ENCODE peak calls at places on chromosomes 16 and 17, in four cellular contexts. A is mammary epithelial cell, P is neural progenitor cell, H is A673. Y is an unnamed sample.

GRCh38 chr16:75971334-75971733 is 245.0 kb upstream of the CPHXL start:
- DNase-seq in A (no peak), P (no peak), H (no peak), Y (no peak)

GRCh38 chr17:52032454-52032853 is 126.1 kb downstream of the CA10 start:
- DNase-seq in A (no peak), P (no peak), H (no peak), Y (no peak)

GRCh38 chr16:10983175-10983558 is 38.8 kb downstream of the CLEC16A start:
- DNase-seq in A (no peak), P (no peak), H (no peak), Y (no peak)

GRCh38 chr17:61624951-61625350 is 33.9 kb upstream of the NACA2 start:
- DNase-seq in A (no peak), P (no peak), H (no peak), Y (no peak)

GRCh38 chr16:80718480-80719220 is 85.7 kb downstream of the CDYL2 start:
- DNase-seq in A (peak), P (peak), H (no peak), Y (no peak)

GRCh38 chr17:15289285-15290185 is 24.4 kb upstream of the PMP22 start:
- DNase-seq in A (no peak), P (no peak), H (no peak), Y (no peak)

GRCh38 chr16:86848821-86849220 is 270.5 kb downstream of the FOXL1 start:
- DNase-seq in A (no peak), P (no peak), H (no peak), Y (no peak)

GRCh38 chr16:15966420-15967222 is 17.2 kb downstream of the ABCC1 start:
- DNase-seq in A (peak), P (no peak), H (no peak), Y (no peak)

GRCh38 chr17:59513934-59514841 is 51.2 kb upstream of the DHX40 start:
- DNase-seq in A (peak), P (peak), H (peak), Y (peak)

GRCh38 chr17:78568051-78568450 is 9.1 kb downstream of the DNAH17 start:
- DNase-seq in A (no peak), P (no peak), H (no peak), Y (no peak)

GRCh38 chr17:29212681-29213121 is 32.5 kb upstream of the MYO18A start:
- DNase-seq in A (peak), P (no peak), H (no peak), Y (no peak)

GRCh38 chr16:456891-457483 is 31.5 kb downstream of the RAB11FIP3 start:
- DNase-seq in A (no peak), P (no peak), H (no peak), Y (no peak)

GRCh38 chr17:38469875-38470274 is 41.6 kb downstream of the ARHGAP23 start:
- DNase-seq in A (no peak), P (no peak), H (no peak), Y (no peak)

GRCh38 chr16:49437344-49437743 is 63.7 kb downstream of the C16orf78 start:
- DNase-seq in A (no peak), P (no peak), H (no peak), Y (no peak)

GRCh38 chr16:54921229-54921824 is 9.3 kb upstream of the IRX5 start:
- DNase-seq in A (peak), P (no peak), H (no peak), Y (no peak)

GRCh38 chr17:75417054-75417453 is 11.6 kb upstream of the GRB2 start:
- DNase-seq in A (no peak), P (no peak), H (no peak), Y (no peak)

GRCh38 chr16:53821957-53822625 is 118.1 kb downstream of the FTO start:
- DNase-seq in A (peak), P (no peak), H (no peak), Y (no peak)

GRCh38 chr17:33628500-33629336 is 335.6 kb upstream of the ASIC2 start:
- DNase-seq in A (no peak), P (no peak), H (no peak), Y (no peak)

GRCh38 chr16:85659805-85660511 is 28.8 kb downstream of the GINS2 start:
- DNase-seq in A (peak), P (peak), H (peak), Y (peak)

GRCh38 chr17:50425001-50425681 is 877 bp upstream of the ACSF2 start:
- DNase-seq in A (no peak), P (no peak), H (no peak), Y (no peak)

GRCh38 chr16:88599825-88600538 is 29.8 kb downstream of the ZC3H18 start:
- DNase-seq in A (no peak), P (no peak), H (no peak), Y (no peak)

GRCh38 chr17:76539631-76540271 is at the start of gene PRCD:
- DNase-seq in A (no peak), P (peak), H (no peak), Y (no peak)

GRCh38 chr17:65515959-65516948 is 45.2 kb downstream of the AXIN2 start:
- DNase-seq in A (no peak), P (no peak), H (no peak), Y (no peak)

GRCh38 chr16:85281181-85281580 is 168.9 kb upstream of the CIBAR2 start:
- DNase-seq in A (no peak), P (no peak), H (no peak), Y (no peak)

GRCh38 chr17:12625092-12625491 is 40.6 kb upstream of the MYOCD start:
- DNase-seq in A (no peak), P (no peak), H (no peak), Y (no peak)

GRCh38 chr17:77745702-77746101 is 212.8 kb upstream of the TNRC6C start:
- DNase-seq in A (no peak), P (no peak), H (no peak), Y (no peak)

DNA sequence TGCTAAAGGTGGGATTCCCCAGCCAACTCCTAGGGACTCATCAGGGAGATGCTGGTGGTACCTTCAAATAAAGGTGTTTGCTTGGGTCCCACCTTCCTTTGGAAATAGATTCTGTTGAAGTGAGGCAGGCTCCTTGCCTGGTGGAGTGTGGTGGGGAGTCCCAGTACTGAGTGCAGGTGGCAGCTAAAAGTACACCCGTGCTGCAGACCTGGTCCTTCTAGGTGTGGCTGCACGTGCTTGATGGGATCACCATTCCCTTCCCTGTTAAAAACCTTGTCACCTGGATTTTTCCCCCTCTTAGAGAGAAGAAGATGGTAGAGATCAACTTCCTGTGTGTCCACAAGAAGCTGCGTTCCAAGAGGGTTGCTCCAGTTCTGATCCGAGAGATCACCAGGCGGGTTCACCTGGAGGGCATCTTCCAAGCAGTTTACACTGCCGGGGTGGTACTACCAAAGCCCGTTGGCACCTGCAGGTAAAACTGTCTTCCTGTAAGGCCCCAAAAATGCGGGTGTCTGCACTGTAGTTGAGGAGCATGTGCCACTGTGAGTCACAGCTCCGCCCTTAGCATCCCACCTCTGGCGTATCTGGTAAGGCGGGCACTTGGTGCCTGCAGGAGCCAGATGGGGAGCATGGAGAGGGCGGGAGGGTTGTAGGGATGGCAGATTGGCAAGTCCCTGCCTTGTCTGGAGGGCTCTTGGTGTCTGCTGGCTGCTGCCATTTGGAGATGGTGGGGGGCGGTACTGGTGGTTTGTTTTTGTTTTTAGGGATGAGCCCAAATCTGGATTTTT is 34.0 kb downstream of the PLCD3 start:
- DNase-seq in A (peak), P (no peak), H (no peak), Y (no peak)
- H3K27ac ChIP-seq in A (peak), P (no peak), H (no peak), Y (no peak)

GRCh38 chr16:4316103-4316731 is 350 bp downstream of the GLIS2 start:
- DNase-seq in A (peak), P (peak), H (peak), Y (no peak)

GRCh38 chr16:4316732-4317461 is 1.0 kb downstream of the GLIS2 start:
- DNase-seq in A (peak), P (no peak), H (no peak), Y (no peak)

GRCh38 chr16:4315185-4316102 is at the start of gene GLIS2:
- DNase-seq in A (peak), P (peak), H (peak), Y (peak)

GRCh38 chr16:4313563-4314531 is 2.0 kb upstream of the GLIS2 start:
- DNase-seq in A (no peak), P (peak), H (no peak), Y (no peak)

DNA sequence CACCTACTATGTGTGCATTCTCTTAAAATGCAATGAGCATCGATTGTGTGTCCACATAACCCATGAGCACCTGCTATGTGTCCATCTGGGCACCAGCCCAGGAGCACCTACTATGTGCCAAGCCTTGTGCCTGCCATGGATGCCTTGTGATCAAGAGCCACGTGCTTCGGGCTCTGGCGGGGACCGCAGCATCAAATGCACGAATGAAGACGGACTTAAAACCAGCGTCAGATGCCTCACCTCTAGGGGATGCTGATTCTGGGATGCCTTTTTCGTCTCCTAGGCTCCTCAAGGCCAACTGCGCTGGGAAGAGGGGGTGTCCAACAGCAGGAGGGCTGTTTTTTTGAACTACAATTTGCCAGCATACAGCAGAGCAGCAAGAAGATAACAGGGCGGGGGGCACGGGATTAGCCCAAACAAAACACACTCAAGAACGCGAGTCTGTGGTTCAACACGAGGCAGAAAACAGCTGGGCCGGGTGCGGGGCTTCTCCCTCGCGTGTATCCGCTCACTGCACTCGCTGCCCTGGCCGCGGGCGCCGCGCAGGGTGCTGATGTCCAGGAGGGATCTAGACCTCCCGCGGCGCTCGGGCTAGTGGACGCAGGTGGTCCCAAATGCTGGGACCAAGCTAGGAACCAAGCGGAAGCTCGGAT is 1.2 kb upstream of the GLIS2 start:
- DNase-seq in A (peak), P (peak), H (peak), Y (no peak)
- TF ChIP-seq EZH2 in A (no peak), P (peak), H (no peak), Y (peak)

GRCh38 chr16:2224183-2224486 is 744 bp downstream of the E4F1 start:
- DNase-seq in A (no peak), P (no peak), H (no peak), Y (no peak)
- TF ChIP-seq CTCF in A (peak), P (no peak), H (peak), Y (peak)

GRCh38 chr17:17051791-17052461 is 9.7 kb downstream of the MPRIP start:
- DNase-seq in A (no peak), P (no peak), H (no peak), Y (no peak)
- H3K27ac ChIP-seq in A (no peak), P (no peak), H (peak), Y (no peak)

GRCh38 chr17:81397314-81398169 is 2.3 kb downstream of the BAHCC1 start:
- DNase-seq in A (peak), P (peak), H (peak), Y (peak)
- TF ChIP-seq EZH2 in A (no peak), P (no peak), H (no peak), Y (peak)

GRCh38 chr16:50884066-50884860 is 142.4 kb downstream of the CYLD start:
- DNase-seq in A (no peak), P (peak), H (peak), Y (no peak)
- TF ChIP-seq CTCF in A (peak), P (peak), H (peak), Y (peak)

DNA sequence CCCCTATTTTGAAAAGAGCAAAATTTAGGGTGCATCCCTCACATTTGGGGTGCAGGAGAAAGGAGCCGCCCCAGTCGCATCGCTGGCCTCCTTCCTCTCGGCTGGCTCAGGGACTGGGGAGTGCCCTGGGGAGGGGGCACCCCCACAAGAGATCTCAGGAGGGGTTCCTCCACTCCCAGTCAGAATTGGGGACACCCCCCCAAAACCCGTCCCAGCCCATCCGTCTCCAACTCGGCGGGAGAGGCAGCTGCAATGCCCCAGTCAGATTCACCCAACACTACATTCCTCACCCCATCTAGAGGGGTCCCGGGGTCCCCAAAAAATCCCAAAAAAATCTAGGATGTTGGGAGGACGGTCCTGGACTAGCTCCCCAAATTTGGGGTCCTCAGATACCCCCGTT is 3.4 kb upstream of the BCL6B start:
- DNase-seq in A (no peak), P (no peak), H (no peak), Y (no peak)
- H3K27ac ChIP-seq in A (no peak), P (no peak), H (peak), Y (no peak)

GRCh38 chr16:30746638-30747160 is 1.5 kb upstream of the PHKG2 start:
- DNase-seq in A (no peak), P (no peak), H (no peak), Y (no peak)
- TF ChIP-seq EZH2 in A (no peak), P (no peak), H (no peak), Y (no peak)

DNA sequence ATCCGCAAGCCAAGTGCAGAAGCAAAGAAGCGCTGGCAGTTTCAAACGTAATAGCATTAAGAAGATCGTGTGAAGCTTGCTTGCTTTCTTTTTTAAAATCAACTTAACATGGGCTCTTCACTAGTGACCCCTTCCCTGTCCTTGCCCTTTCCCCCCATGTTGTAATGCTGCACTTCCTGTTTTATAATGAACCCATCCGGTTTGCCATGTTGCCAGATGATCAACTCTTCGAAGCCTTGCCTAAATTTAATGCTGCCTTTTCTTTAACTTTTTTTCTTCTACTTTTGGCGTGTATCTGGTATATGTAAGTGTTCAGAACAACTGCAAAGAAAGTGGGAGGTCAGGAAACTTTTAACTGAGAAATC is 17.4 kb upstream of the RAB11FIP4 start:
- DNase-seq in A (no peak), P (no peak), H (no peak), Y (no peak)
- TF ChIP-seq CTCF in A (no peak), P (no peak), H (no peak), Y (no peak)

DNA sequence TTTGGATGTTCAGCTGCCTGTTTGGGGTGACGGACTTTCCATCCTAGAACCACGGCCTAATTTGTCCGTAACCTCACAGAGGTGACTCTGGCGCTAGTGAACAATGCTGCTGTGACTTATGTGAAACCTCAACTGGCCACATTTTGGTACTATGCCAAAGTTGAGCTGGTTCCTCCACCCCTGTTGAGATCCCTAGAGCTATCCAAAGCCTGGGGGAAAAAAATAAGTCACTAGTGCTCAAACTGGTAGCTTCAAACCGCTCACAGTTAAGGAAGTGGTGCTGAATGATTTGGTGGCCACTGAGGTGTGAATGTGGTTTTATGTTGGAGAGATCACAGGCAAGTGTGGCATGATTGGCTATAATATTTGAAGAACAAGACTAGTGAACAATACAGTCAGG is 11.3 kb upstream of the TUBG2 start:
- DNase-seq in A (no peak), P (no peak), H (no peak), Y (no peak)
- H3K27ac ChIP-seq in A (no peak), P (no peak), H (no peak), Y (no peak)

Y was measured in DND-41.